ENCODE peak calls at places on chromosomes 2 and 18, in nine cellular contexts. One of them, this sample, is unnamed.
A peak's percentile ranks its signal among the peaks of the same experiment; 100 is the strongest.

GRCh38 chr18:48841381-48842258 is 109.1 kb downstream of the SMAD7 start:
- DNase-seq in PC-3: no peak
- DNase-seq in SJCRH30: no peak
- DNase-seq in CD8-positive, alpha-beta T cell: no peak
- DNase-seq in lower lobe of right lung: peak; percentile 88
- DNase-seq in sigmoid colon: no peak
- DNase-seq in fibroblast of lung: no peak
- DNase-seq in small intestine: no peak
- DNase-seq in endothelial cell of umbilical vein: peak; percentile 61
- DNase-seq in this sample: no peak

GRCh38 chr2:26184555-26185303 is 11.8 kb downstream of the GAREM2 start:
- DNase-seq in PC-3: no peak
- DNase-seq in SJCRH30: no peak
- DNase-seq in CD8-positive, alpha-beta T cell: peak; percentile 78
- DNase-seq in lower lobe of right lung: peak; percentile 92
- DNase-seq in sigmoid colon: peak; percentile 92
- DNase-seq in fibroblast of lung: no peak
- DNase-seq in small intestine: peak; percentile 79
- DNase-seq in endothelial cell of umbilical vein: peak; percentile 86
- DNase-seq in this sample: peak; percentile 85

GRCh38 chr18:73824684-73825083 is 322.9 kb downstream of the FBXO15 start:
- DNase-seq in PC-3: no peak
- DNase-seq in SJCRH30: no peak
- DNase-seq in CD8-positive, alpha-beta T cell: no peak
- DNase-seq in lower lobe of right lung: no peak
- DNase-seq in sigmoid colon: no peak
- DNase-seq in fibroblast of lung: peak; percentile 74
- DNase-seq in small intestine: no peak
- DNase-seq in endothelial cell of umbilical vein: no peak
- DNase-seq in this sample: no peak

GRCh38 chr18:73214970-73215369 is 347.2 kb upstream of the NETO1 start:
- DNase-seq in PC-3: no peak
- DNase-seq in SJCRH30: no peak
- DNase-seq in CD8-positive, alpha-beta T cell: no peak
- DNase-seq in lower lobe of right lung: no peak
- DNase-seq in sigmoid colon: no peak
- DNase-seq in fibroblast of lung: no peak
- DNase-seq in small intestine: no peak
- DNase-seq in endothelial cell of umbilical vein: no peak
- DNase-seq in this sample: no peak

GRCh38 chr2:3294066-3294465 is 83.6 kb downstream of the EIPR1 start:
- DNase-seq in PC-3: no peak
- DNase-seq in SJCRH30: no peak
- DNase-seq in CD8-positive, alpha-beta T cell: no peak
- DNase-seq in lower lobe of right lung: no peak
- DNase-seq in sigmoid colon: no peak
- DNase-seq in fibroblast of lung: no peak
- DNase-seq in small intestine: peak; percentile 6
- DNase-seq in endothelial cell of umbilical vein: no peak
- DNase-seq in this sample: no peak

GRCh38 chr18:10193446-10193845 is 261.0 kb upstream of the APCDD1 start:
- DNase-seq in PC-3: no peak
- DNase-seq in SJCRH30: no peak
- DNase-seq in CD8-positive, alpha-beta T cell: no peak
- DNase-seq in lower lobe of right lung: no peak
- DNase-seq in sigmoid colon: no peak
- DNase-seq in fibroblast of lung: peak; percentile 40
- DNase-seq in small intestine: no peak
- DNase-seq in endothelial cell of umbilical vein: no peak
- DNase-seq in this sample: no peak

GRCh38 chr18:44626807-44627206 is 53.9 kb upstream of the SETBP1 start:
- DNase-seq in PC-3: peak; percentile 28
- DNase-seq in SJCRH30: no peak
- DNase-seq in CD8-positive, alpha-beta T cell: no peak
- DNase-seq in lower lobe of right lung: no peak
- DNase-seq in sigmoid colon: no peak
- DNase-seq in fibroblast of lung: peak; percentile 6
- DNase-seq in small intestine: no peak
- DNase-seq in endothelial cell of umbilical vein: no peak
- DNase-seq in this sample: no peak

GRCh38 chr18:46736136-46736535 is 20.7 kb downstream of the ST8SIA5 start:
- DNase-seq in PC-3: no peak
- DNase-seq in SJCRH30: no peak
- DNase-seq in CD8-positive, alpha-beta T cell: no peak
- DNase-seq in lower lobe of right lung: no peak
- DNase-seq in sigmoid colon: no peak
- DNase-seq in fibroblast of lung: no peak
- DNase-seq in small intestine: no peak
- DNase-seq in endothelial cell of umbilical vein: no peak
- DNase-seq in this sample: no peak

GRCh38 chr2:10332402-10333246 is 29.9 kb downstream of the HPCAL1 start:
- DNase-seq in PC-3: no peak
- DNase-seq in SJCRH30: no peak
- DNase-seq in CD8-positive, alpha-beta T cell: no peak
- DNase-seq in lower lobe of right lung: peak; percentile 54
- DNase-seq in sigmoid colon: no peak
- DNase-seq in fibroblast of lung: no peak
- DNase-seq in small intestine: no peak
- DNase-seq in endothelial cell of umbilical vein: no peak
- DNase-seq in this sample: no peak

GRCh38 chr18:35072616-35073015 is 31.4 kb downstream of the MAPRE2 start:
- DNase-seq in PC-3: no peak
- DNase-seq in SJCRH30: no peak
- DNase-seq in CD8-positive, alpha-beta T cell: no peak
- DNase-seq in lower lobe of right lung: no peak
- DNase-seq in sigmoid colon: no peak
- DNase-seq in fibroblast of lung: no peak
- DNase-seq in small intestine: no peak
- DNase-seq in endothelial cell of umbilical vein: no peak
- DNase-seq in this sample: no peak

GRCh38 chr18:35074581-35074980 is 33.4 kb downstream of the MAPRE2 start:
- DNase-seq in PC-3: no peak
- DNase-seq in SJCRH30: no peak
- DNase-seq in CD8-positive, alpha-beta T cell: no peak
- DNase-seq in lower lobe of right lung: no peak
- DNase-seq in sigmoid colon: no peak
- DNase-seq in fibroblast of lung: no peak
- DNase-seq in small intestine: no peak
- DNase-seq in endothelial cell of umbilical vein: peak; percentile 19
- DNase-seq in this sample: no peak

GRCh38 chr18:35075132-35075531 is 33.9 kb downstream of the MAPRE2 start:
- DNase-seq in PC-3: no peak
- DNase-seq in SJCRH30: no peak
- DNase-seq in CD8-positive, alpha-beta T cell: no peak
- DNase-seq in lower lobe of right lung: no peak
- DNase-seq in sigmoid colon: no peak
- DNase-seq in fibroblast of lung: no peak
- DNase-seq in small intestine: no peak
- DNase-seq in endothelial cell of umbilical vein: no peak
- DNase-seq in this sample: no peak

GRCh38 chr18:35071819-35072247 is 30.6 kb downstream of the MAPRE2 start:
- DNase-seq in PC-3: no peak
- DNase-seq in SJCRH30: no peak
- DNase-seq in CD8-positive, alpha-beta T cell: no peak
- DNase-seq in lower lobe of right lung: no peak
- DNase-seq in sigmoid colon: no peak
- DNase-seq in fibroblast of lung: no peak
- DNase-seq in small intestine: no peak
- DNase-seq in endothelial cell of umbilical vein: peak; percentile 41
- DNase-seq in this sample: no peak

GRCh38 chr18:35073186-35074105 is 32.2 kb downstream of the MAPRE2 start:
- DNase-seq in PC-3: peak; percentile 15
- DNase-seq in SJCRH30: no peak
- DNase-seq in CD8-positive, alpha-beta T cell: no peak
- DNase-seq in lower lobe of right lung: no peak
- DNase-seq in sigmoid colon: no peak
- DNase-seq in fibroblast of lung: peak; percentile 50
- DNase-seq in small intestine: no peak
- DNase-seq in endothelial cell of umbilical vein: peak; percentile 85
- DNase-seq in this sample: no peak
- H3K4me1 ChIP-seq in PC-3: peaks cover 8% of the 10 kb centered on the region
- H3K4me1 ChIP-seq in SJCRH30: peaks cover 3% of the 10 kb centered on the region
- H3K4me1 ChIP-seq in CD8-positive, alpha-beta T cell: peaks cover 6% of the 10 kb centered on the region
- H3K4me1 ChIP-seq in lower lobe of right lung: peaks cover 37% of the 10 kb centered on the region
- H3K4me1 ChIP-seq in sigmoid colon: peaks cover 14% of the 10 kb centered on the region
- H3K4me1 ChIP-seq in fibroblast of lung: peaks cover 4% of the 10 kb centered on the region
- H3K4me1 ChIP-seq in small intestine: no peaks in the 10 kb centered on the region
- H3K4me1 ChIP-seq in endothelial cell of umbilical vein: peaks cover 74% of the 10 kb centered on the region
- H3K4me1 ChIP-seq in this sample: no peaks in the 10 kb centered on the region

DNA sequence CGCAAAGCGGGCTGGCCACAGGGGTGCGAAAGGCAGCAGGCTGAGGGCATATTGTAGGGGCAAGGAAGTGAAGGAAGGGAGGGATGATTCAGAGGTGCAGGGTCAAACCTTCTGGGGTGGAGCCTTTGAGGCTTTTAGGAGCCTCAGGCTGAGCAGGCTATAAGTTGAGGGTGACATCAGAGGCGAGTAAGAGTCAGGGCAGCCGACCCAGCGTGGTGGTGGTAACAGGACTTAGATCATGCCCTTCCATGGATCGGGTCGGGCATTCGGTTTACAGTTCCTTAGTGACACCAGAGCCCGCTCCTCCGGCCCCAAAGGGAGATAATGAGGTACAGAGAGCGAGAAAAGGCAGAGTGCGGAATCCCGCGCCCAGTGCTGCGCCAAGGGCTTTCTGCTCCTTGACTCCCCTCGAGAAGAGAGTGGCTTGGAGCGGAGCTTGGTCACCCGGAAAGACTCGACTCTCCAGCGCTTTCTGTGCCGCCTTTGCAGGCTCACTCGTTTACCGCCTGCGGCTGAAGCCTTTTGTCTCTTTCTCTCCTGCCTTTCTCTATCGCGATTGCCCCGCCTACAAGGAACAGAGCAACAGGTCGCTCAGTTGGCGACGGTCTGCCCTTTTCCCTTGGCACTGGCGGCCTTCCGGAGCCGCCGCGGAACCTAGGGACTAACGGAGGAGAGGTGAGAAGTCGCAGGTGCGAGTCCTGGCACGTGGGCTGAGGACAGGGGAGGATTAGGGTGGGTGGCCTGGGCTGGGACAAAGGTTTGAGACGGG is 719 bp downstream of the LBX2 start:
- DNase-seq in PC-3: peak; percentile 58
- DNase-seq in SJCRH30: no peak
- DNase-seq in CD8-positive, alpha-beta T cell: no peak
- DNase-seq in lower lobe of right lung: peak; percentile 50
- DNase-seq in sigmoid colon: no peak
- DNase-seq in fibroblast of lung: no peak
- DNase-seq in small intestine: peak; percentile 68
- DNase-seq in endothelial cell of umbilical vein: peak; percentile 35
- DNase-seq in this sample: no peak
- H3K27me3 ChIP-seq in PC-3: no peaks in the 10 kb centered on the region
- H3K27me3 ChIP-seq in SJCRH30: no peaks in the 10 kb centered on the region
- H3K27me3 ChIP-seq in CD8-positive, alpha-beta T cell: peaks cover 40% of the 10 kb centered on the region
- H3K27me3 ChIP-seq in lower lobe of right lung: peaks cover 46% of the 10 kb centered on the region
- H3K27me3 ChIP-seq in sigmoid colon: peaks cover 49% of the 10 kb centered on the region
- H3K27me3 ChIP-seq in fibroblast of lung: no peaks in the 10 kb centered on the region
- H3K27me3 ChIP-seq in small intestine: no peaks in the 10 kb centered on the region
- H3K27me3 ChIP-seq in endothelial cell of umbilical vein: peaks cover 23% of the 10 kb centered on the region
- H3K27me3 ChIP-seq in this sample: peaks cover 20% of the 10 kb centered on the region

GRCh38 chr2:113183703-113184102 is 9.9 kb downstream of the PSD4 start:
- DNase-seq in PC-3: no peak
- DNase-seq in SJCRH30: no peak
- DNase-seq in CD8-positive, alpha-beta T cell: no peak
- DNase-seq in lower lobe of right lung: no peak
- DNase-seq in sigmoid colon: no peak
- DNase-seq in fibroblast of lung: no peak
- DNase-seq in small intestine: peak; percentile 60
- DNase-seq in endothelial cell of umbilical vein: no peak
- DNase-seq in this sample: no peak

GRCh38 chr2:113181491-113182051 is 7.8 kb downstream of the PSD4 start:
- DNase-seq in PC-3: no peak
- DNase-seq in SJCRH30: peak; percentile 34
- DNase-seq in CD8-positive, alpha-beta T cell: no peak
- DNase-seq in lower lobe of right lung: no peak
- DNase-seq in sigmoid colon: no peak
- DNase-seq in fibroblast of lung: no peak
- DNase-seq in small intestine: no peak
- DNase-seq in endothelial cell of umbilical vein: peak; percentile 12
- DNase-seq in this sample: no peak

GRCh38 chr2:113183264-113183663 is 9.5 kb downstream of the PSD4 start:
- DNase-seq in PC-3: no peak
- DNase-seq in SJCRH30: no peak
- DNase-seq in CD8-positive, alpha-beta T cell: no peak
- DNase-seq in lower lobe of right lung: no peak
- DNase-seq in sigmoid colon: no peak
- DNase-seq in fibroblast of lung: no peak
- DNase-seq in small intestine: no peak
- DNase-seq in endothelial cell of umbilical vein: no peak
- DNase-seq in this sample: no peak

GRCh38 chr2:113184531-113185230 is 10.9 kb downstream of the PSD4 start:
- DNase-seq in PC-3: no peak
- DNase-seq in SJCRH30: no peak
- DNase-seq in CD8-positive, alpha-beta T cell: no peak
- DNase-seq in lower lobe of right lung: no peak
- DNase-seq in sigmoid colon: no peak
- DNase-seq in fibroblast of lung: no peak
- DNase-seq in small intestine: no peak
- DNase-seq in endothelial cell of umbilical vein: no peak
- DNase-seq in this sample: no peak

DNA sequence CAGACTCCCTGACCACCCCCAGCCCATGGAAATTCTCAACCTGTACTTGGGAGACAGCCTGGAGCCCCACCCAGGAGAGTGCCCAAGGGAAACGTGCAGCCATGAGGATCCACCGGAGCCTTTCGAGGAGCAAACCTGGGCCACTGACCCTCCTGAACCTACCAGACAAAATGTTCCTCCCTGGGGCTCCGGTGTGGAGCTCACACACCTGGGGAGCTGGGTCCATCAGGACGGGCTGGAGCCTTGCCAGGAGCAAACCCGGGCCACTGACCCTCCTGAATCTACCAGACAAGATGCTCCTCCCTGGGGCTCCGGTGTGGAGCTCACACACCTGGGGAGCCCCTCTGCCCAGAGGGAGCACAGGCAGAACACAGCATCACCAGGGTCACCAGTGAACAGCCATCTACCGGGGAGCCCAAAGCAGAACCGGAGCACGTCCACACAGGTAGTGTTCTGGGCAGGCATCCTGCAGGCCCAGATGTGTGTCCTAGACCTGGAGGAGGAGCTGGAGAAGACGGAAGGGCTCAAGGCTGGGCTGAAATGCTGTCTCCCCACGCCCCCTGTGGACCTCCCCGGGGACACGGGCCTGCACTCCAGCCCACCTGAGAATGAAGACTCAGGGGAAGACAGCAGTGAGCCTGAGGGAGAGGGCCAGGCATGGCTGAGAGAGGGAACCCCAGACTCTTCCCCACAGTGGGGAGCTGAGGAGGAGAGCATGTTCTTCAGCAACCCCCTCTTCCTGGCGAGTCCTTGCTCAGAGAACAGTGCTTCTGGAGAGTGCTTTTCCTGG is 8.9 kb downstream of the PSD4 start:
- DNase-seq in PC-3: no peak
- DNase-seq in SJCRH30: no peak
- DNase-seq in CD8-positive, alpha-beta T cell: no peak
- DNase-seq in lower lobe of right lung: no peak
- DNase-seq in sigmoid colon: no peak
- DNase-seq in fibroblast of lung: no peak
- DNase-seq in small intestine: no peak
- DNase-seq in endothelial cell of umbilical vein: no peak
- DNase-seq in this sample: no peak
- H3K4me1 ChIP-seq in PC-3: no peaks in the 10 kb centered on the region
- H3K4me1 ChIP-seq in SJCRH30: peaks cover 6% of the 10 kb centered on the region
- H3K4me1 ChIP-seq in CD8-positive, alpha-beta T cell: peaks cover 94% of the 10 kb centered on the region
- H3K4me1 ChIP-seq in lower lobe of right lung: peaks cover 38% of the 10 kb centered on the region
- H3K4me1 ChIP-seq in sigmoid colon: no peaks in the 10 kb centered on the region
- H3K4me1 ChIP-seq in fibroblast of lung: no peaks in the 10 kb centered on the region
- H3K4me1 ChIP-seq in small intestine: peaks cover 11% of the 10 kb centered on the region
- H3K4me1 ChIP-seq in endothelial cell of umbilical vein: no peaks in the 10 kb centered on the region
- H3K4me1 ChIP-seq in this sample: peaks cover 94% of the 10 kb centered on the region

GRCh38 chr2:172373761-172374160 is 53.6 kb upstream of the ITGA6 start:
- DNase-seq in PC-3: peak; percentile 31
- DNase-seq in SJCRH30: no peak
- DNase-seq in CD8-positive, alpha-beta T cell: no peak
- DNase-seq in lower lobe of right lung: no peak
- DNase-seq in sigmoid colon: no peak
- DNase-seq in fibroblast of lung: peak; percentile 28
- DNase-seq in small intestine: no peak
- DNase-seq in endothelial cell of umbilical vein: no peak
- DNase-seq in this sample: no peak
- H3K27me3 ChIP-seq in PC-3: no peaks in the 10 kb centered on the region
- H3K27me3 ChIP-seq in SJCRH30: no peaks in the 10 kb centered on the region
- H3K27me3 ChIP-seq in CD8-positive, alpha-beta T cell: no peaks in the 10 kb centered on the region
- H3K27me3 ChIP-seq in lower lobe of right lung: no peaks in the 10 kb centered on the region
- H3K27me3 ChIP-seq in sigmoid colon: no peaks in the 10 kb centered on the region
- H3K27me3 ChIP-seq in fibroblast of lung: no peaks in the 10 kb centered on the region
- H3K27me3 ChIP-seq in small intestine: no peaks in the 10 kb centered on the region
- H3K27me3 ChIP-seq in endothelial cell of umbilical vein: no peaks in the 10 kb centered on the region
- H3K27me3 ChIP-seq in this sample: no peaks in the 10 kb centered on the region

This sample was measured in CD8-positive, alpha-beta memory T cell.